ENCODE peak calls at places on chromosome 9, in nine cellular contexts. W is RWPE1, Y is upper lobe of left lung, K is adrenal gland, N is brain microvascular endothelial cell, G is transverse colon, Z is endodermal cell, D is dorsolateral prefrontal cortex, S is hepatocyte. E is an unnamed sample.

GRCh38 chr9:22005700-22006605 is 3.2 kb downstream of the CDKN2B start:
- DNase-seq in W (no peak), Y (no peak), K (no peak), N (no peak), G (no peak), Z (peak; percentile 72), D (no peak), S (peak; percentile 22), E (no peak)

GRCh38 chr9:126625329-126626116 is 11.8 kb downstream of the LMX1B start:
- DNase-seq in W (no peak), Y (no peak), K (no peak), N (no peak), G (no peak), Z (peak; percentile 82), D (no peak), S (no peak), E (no peak)

GRCh38 chr9:72931437-72931836 is 21.4 kb downstream of the ALDH1A1 start:
- DNase-seq in W (no peak), Y (no peak), K (no peak), N (no peak), G (no peak), Z (no peak), D (no peak), S (no peak), E (no peak)

GRCh38 chr9:129776938-129777768 is 24.3 kb upstream of the PTGES start:
- DNase-seq in W (peak; percentile 99), Y (peak; percentile 96), K (peak; percentile 99), N (peak; percentile 100), G (peak; percentile 84), Z (peak; percentile 86), D (peak; percentile 53), S (peak; percentile 93), E (peak; percentile 97)

GRCh38 chr9:133105461-133105770 is 15.6 kb downstream of the RALGDS start:
- DNase-seq in W (no peak), Y (no peak), K (no peak), N (no peak), G (no peak), Z (no peak), D (no peak), S (no peak), E (no peak)

GRCh38 chr9:36401179-36401740 is 1.2 kb upstream of the RNF38 start:
- DNase-seq in W (peak; percentile 93), Y (peak; percentile 66), K (peak; percentile 82), N (peak; percentile 43), G (peak; percentile 79), Z (no peak), D (peak; percentile 38), S (peak; percentile 90), E (no peak)

GRCh38 chr9:89436326-89436725 is 61.6 kb downstream of the SEMA4D start:
- DNase-seq in W (no peak), Y (no peak), K (no peak), N (no peak), G (no peak), Z (peak; percentile 51), D (peak; percentile 84), S (no peak), E (no peak)

GRCh38 chr9:16154570-16155078 is 601.8 kb downstream of the CCDC171 start:
- DNase-seq in W (no peak), Y (no peak), K (peak; percentile 61), N (no peak), G (peak; percentile 43), Z (peak; percentile 93), D (no peak), S (peak; percentile 83), E (no peak)

GRCh38 chr9:19809422-19810269 is 20.8 kb upstream of the SLC24A2 start:
- DNase-seq in W (no peak), Y (no peak), K (no peak), N (no peak), G (no peak), Z (no peak), D (no peak), S (no peak), E (no peak)

GRCh38 chr9:137664676-137665075 is 45.9 kb downstream of the EHMT1 start:
- DNase-seq in W (no peak), Y (no peak), K (no peak), N (no peak), G (peak; percentile 36), Z (no peak), D (no peak), S (peak; percentile 47), E (no peak)

GRCh38 chr9:76676857-76677256 is 87.4 kb upstream of the PCA3 start:
- DNase-seq in W (no peak), Y (no peak), K (no peak), N (no peak), G (no peak), Z (no peak), D (no peak), S (no peak), E (no peak)

GRCh38 chr9:28073278-28073677 is 500.0 kb upstream of the C9orf72 start:
- DNase-seq in W (peak; percentile 34), Y (no peak), K (peak; percentile 63), N (peak; percentile 63), G (no peak), Z (peak; percentile 69), D (no peak), S (peak; percentile 78), E (no peak)

GRCh38 chr9:133505901-133506652 is 18.7 kb downstream of the MYMK start:
- DNase-seq in W (no peak), Y (no peak), K (peak; percentile 67), N (no peak), G (no peak), Z (no peak), D (no peak), S (no peak), E (no peak)

GRCh38 chr9:96201140-96201539 is 100.8 kb downstream of the HSD17B3 start:
- DNase-seq in W (no peak), Y (no peak), K (no peak), N (no peak), G (no peak), Z (peak; percentile 64), D (no peak), S (no peak), E (no peak)

GRCh38 chr9:134717056-134717455 is 75.5 kb downstream of the COL5A1 start:
- DNase-seq in W (no peak), Y (no peak), K (no peak), N (no peak), G (no peak), Z (no peak), D (no peak), S (no peak), E (no peak)

GRCh38 chr9:134719331-134719730 is 77.7 kb downstream of the COL5A1 start:
- DNase-seq in W (no peak), Y (no peak), K (no peak), N (no peak), G (no peak), Z (no peak), D (no peak), S (no peak), E (no peak)

GRCh38 chr9:134712922-134713321 is 71.3 kb downstream of the COL5A1 start:
- DNase-seq in W (no peak), Y (no peak), K (no peak), N (no peak), G (no peak), Z (no peak), D (no peak), S (no peak), E (no peak)

GRCh38 chr9:134717793-134718645 is 76.4 kb downstream of the COL5A1 start:
- DNase-seq in W (no peak), Y (no peak), K (no peak), N (no peak), G (no peak), Z (no peak), D (no peak), S (no peak), E (no peak)

GRCh38 chr9:134716067-134716466 is 74.5 kb downstream of the COL5A1 start:
- DNase-seq in W (no peak), Y (no peak), K (no peak), N (no peak), G (no peak), Z (no peak), D (no peak), S (no peak), E (no peak)
- TF ChIP-seq CTCF in W (no peak), Y (no peak), K (no peak), N (peak; percentile 29), G (no peak), Z (no peak), D (no peak), S (no peak), E (no peak)

GRCh38 chr9:109939698-109940342 is 159.8 kb downstream of the PALM2AKAP2 start:
- DNase-seq in W (no peak), Y (no peak), K (no peak), N (no peak), G (no peak), Z (no peak), D (no peak), S (no peak), E (no peak)

GRCh38 chr9:109937841-109938453 is 157.9 kb downstream of the PALM2AKAP2 start:
- DNase-seq in W (no peak), Y (no peak), K (no peak), N (no peak), G (no peak), Z (no peak), D (no peak), S (no peak), E (no peak)

GRCh38 chr9:109935406-109936087 is 155.5 kb downstream of the PALM2AKAP2 start:
- DNase-seq in W (no peak), Y (no peak), K (no peak), N (no peak), G (no peak), Z (no peak), D (no peak), S (no peak), E (no peak)

GRCh38 chr9:109931623-109932022 is 151.6 kb downstream of the PALM2AKAP2 start:
- DNase-seq in W (no peak), Y (no peak), K (peak; percentile 57), N (no peak), G (no peak), Z (no peak), D (no peak), S (no peak), E (no peak)

GRCh38 chr9:109934499-109935214 is 154.7 kb downstream of the PALM2AKAP2 start:
- DNase-seq in W (no peak), Y (no peak), K (no peak), N (peak; percentile 92), G (no peak), Z (no peak), D (no peak), S (no peak), E (no peak)
- H3K27ac ChIP-seq in W (no peak overlapping the region), Y (no peak overlapping the region), K (no peak overlapping the region), N (peak overlapping the region; percentile 61), G (no peak overlapping the region), Z (no peak overlapping the region), D (no peak overlapping the region), S (no peak overlapping the region), E (no peak overlapping the region)

GRCh38 chr9:38662763-38663593 is 42.6 kb upstream of the ANKRD18A start:
- DNase-seq in W (no peak), Y (no peak), K (no peak), N (peak; percentile 47), G (no peak), Z (peak; percentile 62), D (peak; percentile 70), S (peak; percentile 30), E (no peak)
- TF ChIP-seq CTCF in W (peak; percentile 50), Y (no peak), K (no peak), N (peak; percentile 86), G (no peak), Z (peak; percentile 70), D (peak; percentile 50), S (peak; percentile 48), E (no peak)

DNA sequence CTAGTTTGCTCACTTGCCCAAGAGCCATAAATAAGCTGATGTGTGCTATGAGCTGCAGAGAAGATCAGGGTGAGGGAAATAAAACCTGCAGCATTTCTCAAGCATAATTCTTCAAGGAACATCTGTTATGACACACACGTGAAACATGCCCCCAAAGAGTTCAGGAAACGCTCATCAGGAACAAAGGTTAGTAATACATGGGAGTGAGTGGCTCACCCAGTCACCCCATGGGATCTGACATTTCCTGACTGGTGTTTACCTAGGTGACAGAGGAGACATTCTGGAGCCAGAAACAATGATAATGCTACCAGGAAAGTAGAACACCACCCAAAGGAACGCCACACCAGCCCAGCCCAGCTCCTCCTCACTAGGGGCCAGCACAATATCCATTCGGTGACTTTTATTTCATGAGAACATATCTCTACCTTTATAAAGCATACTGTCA is 66.0 kb downstream of the FRMD3 start:
- DNase-seq in W (peak; percentile 20), Y (no peak), K (no peak), N (peak; percentile 14), G (peak; percentile 44), Z (no peak), D (no peak), S (peak; percentile 72), E (no peak)
- H3K27ac ChIP-seq in W (no peak overlapping the region), Y (peak overlapping the region; percentile 57), K (no peak overlapping the region), N (no peak overlapping the region), G (peak overlapping the region; percentile 74), Z (no peak overlapping the region), D (no peak overlapping the region), S (peak overlapping the region; percentile 90), E (no peak overlapping the region)